ENCODE peak calls at places on chromosomes 16 and 17, in four cellular contexts. S is chondrocyte, I is pons, Y is pulmonary artery endothelial cell. R is an unnamed sample.

GRCh38 chr16:81443688-81444447 is 740 bp upstream of the CMIP start:
- DNase-seq in I (no peak), Y (no peak), S (no peak), R (peak)

GRCh38 chr17:74433421-74434121 is 1.7 kb downstream of the GPRC5C start:
- DNase-seq in Y (no peak), S (no peak), I (no peak), R (peak)

GRCh38 chr17:17713839-17714238 is 32.6 kb downstream of the RAI1 start:
- DNase-seq in S (no peak), I (no peak), Y (no peak), R (peak)

GRCh38 chr16:4461250-4462085 is 13.0 kb downstream of the NMRAL1 start:
- DNase-seq in I (peak), Y (no peak), S (no peak), R (peak)

GRCh38 chr16:2753523-2754020 is 1.1 kb downstream of the SRRM2 start:
- DNase-seq in Y (no peak), I (no peak), S (no peak), R (no peak)

GRCh38 chr16:87017388-87018012 is 299.7 kb downstream of the C16orf95 start:
- DNase-seq in I (no peak), S (peak), Y (peak), R (no peak)

GRCh38 chr17:8831234-8831849 is 32.2 kb upstream of the MFSD6L start:
- DNase-seq in I (no peak), S (no peak), Y (no peak), R (no peak)

GRCh38 chr16:76232704-76233103 is 44.5 kb upstream of the CNTNAP4 start:
- DNase-seq in S (no peak), Y (no peak), I (no peak), R (no peak)

GRCh38 chr17:56222255-56222654 is 69.0 kb downstream of the ANKFN1 start:
- DNase-seq in Y (no peak), S (no peak), I (no peak), R (no peak)

GRCh38 chr16:67399749-67400704 is 6.7 kb upstream of the TPPP3 start:
- DNase-seq in Y (no peak), I (no peak), S (no peak), R (no peak)

GRCh38 chr17:19369846-19370492 is 7.4 kb upstream of the B9D1 start:
- DNase-seq in Y (no peak), S (peak), I (no peak), R (no peak)

GRCh38 chr16:75343311-75343710 is 90.0 kb downstream of the CFDP1 start:
- DNase-seq in S (no peak), I (no peak), Y (no peak), R (no peak)

GRCh38 chr17:1634841-1635650 is 6.4 kb upstream of the SLC43A2 start:
- DNase-seq in S (no peak), I (no peak), Y (no peak), R (no peak)

GRCh38 chr16:47492428-47493357 is 31.6 kb downstream of the PHKB start:
- DNase-seq in Y (no peak), S (no peak), I (peak), R (no peak)

GRCh38 chr16:72530434-72530833 is 358.5 kb upstream of the PMFBP1 start:
- DNase-seq in I (no peak), S (no peak), Y (peak), R (no peak)

GRCh38 chr16:89069920-89070319 is 23.7 kb upstream of the ACSF3 start:
- DNase-seq in I (no peak), S (no peak), Y (no peak), R (peak)

GRCh38 chr16:57564571-57565270 is 22.3 kb downstream of the ADGRG5 start:
- DNase-seq in S (peak), Y (no peak), I (no peak), R (no peak)

GRCh38 chr17:7818026-7818425 is 16.0 kb upstream of the KDM6B start:
- DNase-seq in I (no peak), Y (no peak), S (peak), R (no peak)

GRCh38 chr17:16371742-16372141 is 9.1 kb upstream of the UBB start:
- DNase-seq in I (no peak), Y (no peak), S (no peak), R (no peak)

GRCh38 chr17:16322636-16323035 is 30.6 kb downstream of the CENPV start:
- DNase-seq in Y (no peak), S (no peak), I (no peak), R (no peak)

GRCh38 chr17:17154981-17155380 is 51.2 kb downstream of the PLD6 start:
- DNase-seq in I (no peak), S (no peak), Y (no peak), R (no peak)

GRCh38 chr17:8063761-8064589 is 23.5 kb downstream of the ALOX12B start:
- DNase-seq in I (no peak), S (no peak), Y (no peak), R (no peak)